ENCODE peak calls at places on chromosomes 16 and 17, in eight cellular contexts. One of them, this sample, is unnamed. For H3K27me3 and H3K4me1, the result is how much of the 10 kb centered on the place peaks cover.

GRCh38 chr17:44807093-44807816 is 22.8 kb downstream of the GJC1 start:
- DNase-seq in tibial artery: no peak
- DNase-seq in effector memory CD4-positive, alpha-beta T cell: no peak
- DNase-seq in right cardiac atrium: no peak
- DNase-seq in transverse colon: no peak
- DNase-seq in heart left ventricle: no peak
- DNase-seq in lung: no peak
- DNase-seq in GM23248: no peak
- DNase-seq in this sample: no peak

GRCh38 chr16:31187808-31188189 is 7.9 kb downstream of the FUS start:
- DNase-seq in effector memory CD4-positive, alpha-beta T cell: no peak
- DNase-seq in tibial artery: no peak
- DNase-seq in right cardiac atrium: no peak
- DNase-seq in lung: no peak
- DNase-seq in transverse colon: no peak
- DNase-seq in GM23248: no peak
- DNase-seq in heart left ventricle: no peak
- DNase-seq in this sample: no peak

GRCh38 chr16:49620158-49620867 is 235.6 kb downstream of the ZNF423 start:
- DNase-seq in lung: peak
- DNase-seq in tibial artery: peak
- DNase-seq in transverse colon: peak
- DNase-seq in GM23248: peak
- DNase-seq in right cardiac atrium: peak
- DNase-seq in heart left ventricle: peak
- DNase-seq in effector memory CD4-positive, alpha-beta T cell: no peak
- DNase-seq in this sample: no peak

GRCh38 chr17:9465216-9465921 is 110.3 kb downstream of the STX8 start:
- DNase-seq in right cardiac atrium: no peak
- DNase-seq in lung: no peak
- DNase-seq in transverse colon: no peak
- DNase-seq in effector memory CD4-positive, alpha-beta T cell: no peak
- DNase-seq in tibial artery: peak
- DNase-seq in heart left ventricle: no peak
- DNase-seq in GM23248: peak
- DNase-seq in this sample: no peak

GRCh38 chr16:24568392-24568791 is 29.0 kb downstream of the RBBP6 start:
- DNase-seq in effector memory CD4-positive, alpha-beta T cell: no peak
- DNase-seq in GM23248: peak
- DNase-seq in right cardiac atrium: no peak
- DNase-seq in heart left ventricle: no peak
- DNase-seq in tibial artery: no peak
- DNase-seq in lung: no peak
- DNase-seq in transverse colon: no peak
- DNase-seq in this sample: no peak

GRCh38 chr16:47939690-47940089 is 216.1 kb downstream of the ABCC12 start:
- DNase-seq in GM23248: no peak
- DNase-seq in lung: no peak
- DNase-seq in heart left ventricle: no peak
- DNase-seq in effector memory CD4-positive, alpha-beta T cell: no peak
- DNase-seq in right cardiac atrium: no peak
- DNase-seq in transverse colon: no peak
- DNase-seq in tibial artery: no peak
- DNase-seq in this sample: no peak

GRCh38 chr17:16484445-16485169 is 7.4 kb downstream of the LRRC75A start:
- DNase-seq in lung: no peak
- DNase-seq in heart left ventricle: no peak
- DNase-seq in effector memory CD4-positive, alpha-beta T cell: no peak
- DNase-seq in tibial artery: no peak
- DNase-seq in GM23248: no peak
- DNase-seq in transverse colon: no peak
- DNase-seq in right cardiac atrium: peak
- DNase-seq in this sample: no peak

GRCh38 chr17:12867726-12868125 is 78.4 kb downstream of the ARHGAP44 start:
- DNase-seq in heart left ventricle: no peak
- DNase-seq in GM23248: no peak
- DNase-seq in effector memory CD4-positive, alpha-beta T cell: no peak
- DNase-seq in lung: no peak
- DNase-seq in transverse colon: no peak
- DNase-seq in right cardiac atrium: no peak
- DNase-seq in tibial artery: no peak
- DNase-seq in this sample: no peak

GRCh38 chr17:10292057-10292931 is 80.5 kb downstream of the MYH13 start:
- DNase-seq in effector memory CD4-positive, alpha-beta T cell: no peak
- DNase-seq in heart left ventricle: peak
- DNase-seq in tibial artery: no peak
- DNase-seq in GM23248: peak
- DNase-seq in right cardiac atrium: peak
- DNase-seq in transverse colon: peak
- DNase-seq in lung: no peak
- DNase-seq in this sample: peak

GRCh38 chr16:17945080-17945601 is 391.4 kb downstream of the NPIPA8 start:
- DNase-seq in tibial artery: no peak
- DNase-seq in GM23248: no peak
- DNase-seq in effector memory CD4-positive, alpha-beta T cell: no peak
- DNase-seq in right cardiac atrium: no peak
- DNase-seq in lung: no peak
- DNase-seq in heart left ventricle: no peak
- DNase-seq in transverse colon: no peak
- DNase-seq in this sample: no peak

DNA sequence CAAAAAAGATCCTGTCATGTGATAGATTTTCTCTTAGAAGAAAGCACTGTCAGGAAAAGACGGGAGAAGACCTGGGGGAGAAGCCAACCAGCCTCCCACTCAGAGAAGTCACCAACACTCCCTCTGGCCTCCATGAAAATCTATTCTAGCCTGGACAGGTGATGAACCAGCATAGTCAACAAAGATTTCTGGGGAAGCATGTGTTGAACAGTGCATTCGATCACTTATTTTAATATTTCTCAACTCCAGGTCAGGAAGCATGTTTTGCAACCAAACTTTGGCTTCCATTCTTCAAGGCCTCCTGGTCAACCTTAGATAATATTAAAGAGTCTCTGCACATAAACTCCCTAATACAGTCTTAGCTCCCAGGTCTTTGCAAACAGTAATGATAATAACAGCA is 74.7 kb upstream of the ERCC4 start:
- DNase-seq in right cardiac atrium: no peak
- DNase-seq in tibial artery: no peak
- DNase-seq in GM23248: no peak
- DNase-seq in transverse colon: no peak
- DNase-seq in effector memory CD4-positive, alpha-beta T cell: no peak
- DNase-seq in lung: no peak
- DNase-seq in heart left ventricle: no peak
- DNase-seq in this sample: no peak
- H3K27me3 ChIP-seq in right cardiac atrium: under half
- H3K27me3 ChIP-seq in tibial artery: under half
- H3K27me3 ChIP-seq in GM23248: under half
- H3K27me3 ChIP-seq in transverse colon: under half
- H3K27me3 ChIP-seq in effector memory CD4-positive, alpha-beta T cell: under half
- H3K27me3 ChIP-seq in lung: under half
- H3K27me3 ChIP-seq in heart left ventricle: under half
- H3K27me3 ChIP-seq in this sample: under half

DNA sequence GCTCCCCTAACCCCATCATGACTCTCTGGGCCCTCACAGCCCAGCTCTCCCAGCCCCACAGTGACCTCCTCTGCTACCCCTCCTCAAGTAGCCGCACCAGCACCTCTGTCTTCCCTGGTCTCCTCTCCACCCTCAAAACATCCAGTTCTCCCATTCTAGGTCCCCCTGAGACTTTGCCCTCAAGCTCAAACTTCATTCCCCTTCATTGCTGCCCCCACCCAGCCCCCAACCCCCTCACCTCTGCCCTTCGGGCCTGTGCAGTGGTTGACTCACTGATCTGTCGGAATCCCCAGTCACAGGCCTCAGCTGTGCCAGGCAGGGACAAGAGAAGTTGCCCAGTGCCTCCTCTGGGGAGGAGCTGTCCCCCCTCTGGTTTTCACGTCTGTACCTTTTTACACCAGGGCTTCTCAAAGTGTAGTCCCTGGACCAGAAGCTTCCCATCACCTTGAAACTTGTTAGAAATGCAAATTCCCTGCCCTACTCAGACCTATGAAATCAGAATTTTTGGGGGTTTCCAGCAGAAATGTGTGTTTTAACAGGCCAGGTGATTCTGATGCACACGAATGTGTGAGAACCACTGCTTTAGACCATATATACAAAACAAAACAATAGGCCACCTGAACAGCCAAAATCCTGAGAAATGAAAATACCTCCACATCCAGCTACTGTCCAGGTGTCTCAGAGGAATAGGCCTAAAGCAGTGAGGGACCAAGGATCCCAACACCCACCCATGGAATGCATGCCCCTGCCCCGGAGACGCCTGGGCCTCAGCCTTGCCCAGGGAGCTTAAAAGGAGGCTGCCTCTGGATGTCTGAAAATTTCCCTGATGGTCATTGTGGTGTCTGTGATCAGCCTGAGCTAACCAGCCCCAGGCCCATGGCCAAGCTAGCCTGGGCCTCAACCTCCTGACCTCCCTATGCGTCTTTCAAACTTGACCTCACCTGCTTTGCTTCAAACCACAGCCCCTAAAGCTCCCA is 853 bp upstream of the DOK4 start:
- DNase-seq in tibial artery: no peak
- DNase-seq in GM23248: peak
- DNase-seq in heart left ventricle: no peak
- DNase-seq in transverse colon: no peak
- DNase-seq in right cardiac atrium: peak
- DNase-seq in lung: no peak
- DNase-seq in effector memory CD4-positive, alpha-beta T cell: no peak
- DNase-seq in this sample: no peak
- H3K4me3 ChIP-seq in tibial artery: peak
- H3K4me3 ChIP-seq in GM23248: peak
- H3K4me3 ChIP-seq in heart left ventricle: peak
- H3K4me3 ChIP-seq in transverse colon: peak
- H3K4me3 ChIP-seq in right cardiac atrium: peak
- H3K4me3 ChIP-seq in lung: no peak
- H3K4me3 ChIP-seq in effector memory CD4-positive, alpha-beta T cell: peak
- H3K4me3 ChIP-seq in this sample: no peak

DNA sequence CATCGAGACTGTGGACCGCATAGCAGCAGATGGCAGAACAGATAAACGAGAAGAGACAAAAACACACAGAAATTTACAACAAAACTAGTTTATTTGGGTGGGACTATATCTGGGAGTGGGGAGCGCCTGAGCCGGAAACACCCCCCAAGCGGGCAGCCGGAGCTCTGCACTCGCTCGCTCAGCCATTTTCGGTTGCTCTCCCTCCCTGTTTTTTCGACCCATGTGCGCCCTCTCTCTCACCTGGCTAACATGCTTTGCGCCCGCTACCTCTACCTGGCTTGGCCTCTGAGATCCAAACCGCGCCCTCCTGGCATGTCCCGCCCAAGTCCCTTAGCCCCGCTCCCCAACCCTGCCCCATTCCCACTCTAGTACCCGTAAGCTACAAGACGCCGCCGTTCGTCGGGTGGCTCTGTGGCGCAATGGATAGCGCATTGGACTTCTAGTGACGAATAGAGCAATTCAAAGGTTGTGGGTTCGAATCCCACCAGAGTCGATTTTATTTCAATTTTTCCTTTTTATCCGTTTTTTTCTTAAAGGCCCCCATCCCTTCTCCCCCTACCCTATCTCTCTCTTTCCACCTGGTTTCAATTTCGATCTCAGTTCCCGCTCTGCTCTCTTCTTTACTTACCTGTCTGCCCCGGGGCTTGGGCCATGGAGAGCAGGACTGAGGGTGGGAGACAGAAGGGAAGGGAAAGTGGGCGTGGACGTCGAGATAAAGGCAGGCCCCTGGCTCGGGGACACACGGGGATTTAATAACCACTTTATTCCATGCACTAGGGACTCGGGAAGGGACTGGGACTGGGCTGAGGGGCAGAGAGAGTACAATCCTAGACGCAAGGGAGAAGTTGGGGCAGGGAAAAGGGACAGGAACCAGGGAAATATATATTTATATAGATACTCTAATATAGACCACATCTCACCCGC is 2.5 kb upstream of the ALOXE3 start:
- DNase-seq in heart left ventricle: no peak
- DNase-seq in lung: peak
- DNase-seq in tibial artery: no peak
- DNase-seq in right cardiac atrium: peak
- DNase-seq in transverse colon: peak
- DNase-seq in GM23248: peak
- DNase-seq in effector memory CD4-positive, alpha-beta T cell: peak
- DNase-seq in this sample: peak
- H3K4me1 ChIP-seq in heart left ventricle: half or more
- H3K4me1 ChIP-seq in lung: under half
- H3K4me1 ChIP-seq in tibial artery: half or more
- H3K4me1 ChIP-seq in right cardiac atrium: under half
- H3K4me1 ChIP-seq in transverse colon: half or more
- H3K4me1 ChIP-seq in GM23248: under half
- H3K4me1 ChIP-seq in effector memory CD4-positive, alpha-beta T cell: half or more
- H3K4me1 ChIP-seq in this sample: half or more

GRCh38 chr16:87578531-87578930 is 23.8 kb upstream of the JPH3 start:
- DNase-seq in tibial artery: no peak
- DNase-seq in lung: no peak
- DNase-seq in GM23248: no peak
- DNase-seq in transverse colon: no peak
- DNase-seq in effector memory CD4-positive, alpha-beta T cell: no peak
- DNase-seq in heart left ventricle: no peak
- DNase-seq in right cardiac atrium: no peak
- DNase-seq in this sample: no peak

GRCh38 chr16:87575027-87575804 is 27.1 kb upstream of the JPH3 start:
- DNase-seq in transverse colon: no peak
- DNase-seq in tibial artery: no peak
- DNase-seq in effector memory CD4-positive, alpha-beta T cell: no peak
- DNase-seq in heart left ventricle: no peak
- DNase-seq in right cardiac atrium: no peak
- DNase-seq in GM23248: no peak
- DNase-seq in lung: no peak
- DNase-seq in this sample: no peak

GRCh38 chr16:87579691-87580090 is 22.6 kb upstream of the JPH3 start:
- DNase-seq in GM23248: no peak
- DNase-seq in transverse colon: no peak
- DNase-seq in tibial artery: no peak
- DNase-seq in heart left ventricle: no peak
- DNase-seq in lung: no peak
- DNase-seq in effector memory CD4-positive, alpha-beta T cell: no peak
- DNase-seq in right cardiac atrium: no peak
- DNase-seq in this sample: no peak

GRCh38 chr16:87572959-87573358 is 29.3 kb upstream of the JPH3 start:
- DNase-seq in right cardiac atrium: peak
- DNase-seq in GM23248: no peak
- DNase-seq in transverse colon: no peak
- DNase-seq in tibial artery: no peak
- DNase-seq in effector memory CD4-positive, alpha-beta T cell: no peak
- DNase-seq in lung: no peak
- DNase-seq in heart left ventricle: no peak
- DNase-seq in this sample: no peak

GRCh38 chr16:87576191-87576590 is 26.1 kb upstream of the JPH3 start:
- DNase-seq in right cardiac atrium: no peak
- DNase-seq in GM23248: no peak
- DNase-seq in heart left ventricle: no peak
- DNase-seq in transverse colon: no peak
- DNase-seq in tibial artery: no peak
- DNase-seq in lung: no peak
- DNase-seq in effector memory CD4-positive, alpha-beta T cell: no peak
- DNase-seq in this sample: no peak
- H3K27me3 ChIP-seq in right cardiac atrium: under half
- H3K27me3 ChIP-seq in GM23248: under half
- H3K27me3 ChIP-seq in heart left ventricle: under half
- H3K27me3 ChIP-seq in transverse colon: under half
- H3K27me3 ChIP-seq in tibial artery: under half
- H3K27me3 ChIP-seq in lung: under half
- H3K27me3 ChIP-seq in effector memory CD4-positive, alpha-beta T cell: under half
- H3K27me3 ChIP-seq in this sample: under half

GRCh38 chr16:67445126-67445426 is 14.2 kb downstream of the HSD11B2 start:
- DNase-seq in tibial artery: no peak
- DNase-seq in lung: no peak
- DNase-seq in right cardiac atrium: no peak
- DNase-seq in GM23248: no peak
- DNase-seq in transverse colon: no peak
- DNase-seq in heart left ventricle: no peak
- DNase-seq in effector memory CD4-positive, alpha-beta T cell: no peak
- DNase-seq in this sample: no peak
- H3K4me3 ChIP-seq in tibial artery: no peak
- H3K4me3 ChIP-seq in lung: no peak
- H3K4me3 ChIP-seq in right cardiac atrium: no peak
- H3K4me3 ChIP-seq in GM23248: no peak
- H3K4me3 ChIP-seq in transverse colon: no peak
- H3K4me3 ChIP-seq in heart left ventricle: no peak
- H3K4me3 ChIP-seq in effector memory CD4-positive, alpha-beta T cell: no peak
- H3K4me3 ChIP-seq in this sample: no peak